ENCODE peak calls at places on chromosome 4, in six cellular contexts. F is kidney, A is NCI-H510A, Z is GM20000, J is Caco-2, O is mammary epithelial cell. L is an unnamed sample.

GRCh38 chr4:147950261-147950660 is 218.4 kb downstream of the ARHGAP10 start:
- DNase-seq in J (no peak), Z (no peak), A (no peak), F (no peak), O (no peak), L (no peak)

GRCh38 chr4:48509543-48509942 is 19.5 kb downstream of the ZAR1 start:
- DNase-seq in A (no peak), J (no peak), F (no peak), O (no peak), Z (no peak), L (no peak)

GRCh38 chr4:6779667-6780565 is 2.6 kb upstream of the KIAA0232 start:
- DNase-seq in O (no peak), J (peak), Z (no peak), F (no peak), A (peak), L (no peak)

GRCh38 chr4:5635826-5636196 is 72.5 kb downstream of the EVC2 start:
- DNase-seq in Z (no peak), F (no peak), O (peak), J (no peak), A (no peak), L (no peak)

GRCh38 chr4:54556587-54556986 is 101.2 kb upstream of the KIT start:
- DNase-seq in Z (no peak), A (no peak), J (no peak), O (no peak), F (no peak), L (no peak)

GRCh38 chr4:53967971-53968370 is 96.4 kb downstream of the CHIC2 start:
- DNase-seq in O (peak), F (no peak), Z (no peak), J (no peak), A (no peak), L (no peak)

GRCh38 chr4:8329859-8330761 is 60.6 kb downstream of the HTRA3 start:
- DNase-seq in O (no peak), Z (no peak), A (no peak), F (peak), J (no peak), L (peak)

GRCh38 chr4:26806331-26806730 is 54.3 kb upstream of the STIM2 start:
- DNase-seq in A (no peak), F (no peak), Z (no peak), J (no peak), O (peak), L (no peak)

GRCh38 chr4:163542275-163542674 is 47.8 kb downstream of the TMA16 start:
- DNase-seq in J (no peak), O (peak), F (no peak), Z (no peak), A (no peak), L (no peak)

GRCh38 chr4:55069248-55069647 is 56.1 kb downstream of the KDR start:
- DNase-seq in A (no peak), F (no peak), Z (no peak), O (no peak), J (no peak), L (no peak)

GRCh38 chr4:104750008-104750407 is 255.3 kb upstream of the CXXC4 start:
- DNase-seq in A (no peak), F (no peak), J (no peak), O (no peak), Z (no peak), L (no peak)

GRCh38 chr4:39048291-39048690 is 13.7 kb upstream of the KLHL5 start:
- DNase-seq in J (no peak), F (no peak), O (no peak), Z (peak), A (no peak), L (no peak)

GRCh38 chr4:20809796-20810195 is 109.5 kb downstream of the PACRGL start:
- DNase-seq in O (peak), J (no peak), F (no peak), A (peak), Z (no peak), L (no peak)

GRCh38 chr4:144748814-144749555 is 103.0 kb downstream of the HHIP start:
- DNase-seq in A (no peak), Z (no peak), F (no peak), O (no peak), J (no peak), L (no peak)

GRCh38 chr4:37687175-37687525 is 974 bp upstream of the RELL1 start:
- DNase-seq in Z (no peak), J (no peak), A (no peak), O (no peak), F (no peak), L (no peak)

GRCh38 chr4:98939892-98940298 is 11.0 kb upstream of the EIF4E start:
- DNase-seq in Z (no peak), A (no peak), J (peak), F (no peak), O (peak), L (no peak)

GRCh38 chr4:3866813-3867129 is 100.6 kb downstream of the ADRA2C start:
- DNase-seq in O (no peak), F (no peak), A (no peak), Z (no peak), J (no peak), L (no peak)

GRCh38 chr4:186514271-186514950 is 41.0 kb downstream of the MTNR1A start:
- DNase-seq in A (no peak), O (no peak), J (no peak), F (no peak), Z (no peak), L (no peak)

GRCh38 chr4:2936773-2937145 is 26.4 kb downstream of the NOP14 start:
- DNase-seq in Z (peak), A (no peak), O (peak), F (peak), J (no peak), L (peak)

GRCh38 chr4:28886934-28887333 is 1833.2 kb upstream of the PCDH7 start:
- DNase-seq in O (peak), F (no peak), A (no peak), J (no peak), Z (no peak), L (no peak)

GRCh38 chr4:173490817-173491518 is 39.1 kb downstream of the HAND2 start:
- DNase-seq in Z (no peak), A (no peak), J (no peak), O (peak), F (no peak), L (no peak)

GRCh38 chr4:108053281-108053701 is 63.6 kb downstream of the HADH start:
- DNase-seq in O (no peak), Z (peak), A (no peak), J (no peak), F (no peak), L (no peak)

GRCh38 chr4:140018931-140019618 is 134.9 kb downstream of the MAML3 start:
- DNase-seq in Z (no peak), J (peak), F (no peak), O (no peak), A (peak), L (no peak)

GRCh38 chr4:44738615-44739014 is 12.3 kb upstream of the GNPDA2 start:
- DNase-seq in F (no peak), O (no peak), A (no peak), Z (no peak), J (no peak), L (no peak)

GRCh38 chr4:108861339-108861738 is 98.5 kb upstream of the ETNPPL start:
- DNase-seq in F (no peak), A (no peak), O (peak), J (peak), Z (no peak), L (no peak)

GRCh38 chr4:1305781-1306455 is 16.2 kb downstream of the MAEA start:
- DNase-seq in J (no peak), F (peak), O (no peak), A (no peak), Z (no peak), L (no peak)

GRCh38 chr4:187666634-187667033 is 328.9 kb upstream of the ZFP42 start:
- DNase-seq in A (no peak), J (no peak), F (no peak), O (no peak), Z (no peak), L (no peak)

L was measured in aorta.